ENCODE peak calls at places on chromosomes 7 and 10, in six cellular contexts. F is GM13977, E is fibroblast of the aortic adventitia, T is A549, X is progenitor cell of endocrine pancreas, R is heart left ventricle. G is an unnamed sample.

GRCh38 chr7:116122972-116123595 is 87.3 kb upstream of the TES start:
- DNase-seq in T (peak), X (no peak), E (peak), F (peak), R (no peak), G (no peak)

GRCh38 chr10:33258951-33259350 is 75.5 kb downstream of the NRP1 start:
- DNase-seq in R (no peak), X (no peak), F (no peak), E (no peak), T (peak), G (no peak)

GRCh38 chr7:133947458-133948044 is 179.6 kb upstream of the LRGUK start:
- DNase-seq in E (no peak), T (no peak), F (no peak), X (no peak), R (no peak), G (no peak)

GRCh38 chr10:8247191-8247590 is 192.7 kb downstream of the GATA3 start:
- DNase-seq in R (no peak), F (no peak), E (no peak), T (no peak), X (no peak), G (no peak)

GRCh38 chr10:8092428-8092827 is 37.9 kb downstream of the GATA3 start:
- DNase-seq in F (no peak), R (no peak), E (no peak), X (no peak), T (no peak), G (no peak)

GRCh38 chr10:43407576-43408330 is 1.2 kb downstream of the HNRNPF start:
- DNase-seq in E (peak), X (peak), F (peak), T (peak), R (peak), G (peak)

GRCh38 chr10:114336823-114337509 is 67.3 kb downstream of the AFAP1L2 start:
- DNase-seq in E (no peak), X (no peak), F (no peak), R (no peak), T (no peak), G (no peak)

GRCh38 chr10:110512461-110513187 is 14.9 kb downstream of the DUSP5 start:
- DNase-seq in F (no peak), E (peak), T (peak), R (no peak), X (no peak), G (no peak)

GRCh38 chr10:96532523-96532922 is 18.8 kb upstream of the TLL2 start:
- DNase-seq in X (no peak), E (peak), F (no peak), T (no peak), R (no peak), G (no peak)

GRCh38 chr7:130899638-130900401 is 165.8 kb upstream of the KLF14 start:
- DNase-seq in X (no peak), T (no peak), F (no peak), E (no peak), R (no peak), G (no peak)

GRCh38 chr7:47454066-47454950 is 127.6 kb downstream of the TNS3 start:
- DNase-seq in X (no peak), T (no peak), E (no peak), R (no peak), F (no peak), G (no peak)

GRCh38 chr10:112687647-112688046 is 240.6 kb downstream of the VTI1A start:
- DNase-seq in T (peak), R (no peak), F (no peak), X (no peak), E (peak), G (no peak)

GRCh38 chr7:90244565-90244908 is 437 bp upstream of the CFAP69 start:
- DNase-seq in F (no peak), T (no peak), E (no peak), R (no peak), X (no peak), G (no peak)

GRCh38 chr10:132470306-132471124 is 67.1 kb upstream of the INPP5A start:
- DNase-seq in E (no peak), F (no peak), T (no peak), X (no peak), R (no peak), G (no peak)

GRCh38 chr7:147419001-147419400 is 1171.6 kb upstream of the C7orf33 start:
- DNase-seq in F (no peak), X (no peak), T (no peak), R (no peak), E (no peak), G (no peak)

GRCh38 chr10:68106656-68107055 is 2.6 kb upstream of the MYPN start:
- DNase-seq in X (no peak), T (no peak), E (peak), R (no peak), F (no peak), G (no peak)

GRCh38 chr7:140239653-140239935 is 62.8 kb upstream of the KDM7A start:
- DNase-seq in X (no peak), R (no peak), T (no peak), F (no peak), E (no peak), G (no peak)

GRCh38 chr7:155289107-155289506 is 8.6 kb upstream of the INSIG1 start:
- DNase-seq in X (no peak), T (no peak), R (no peak), F (no peak), E (no peak), G (no peak)

GRCh38 chr10:107056160-107056559 is 108.3 kb downstream of the SORCS1 start:
- DNase-seq in X (no peak), R (no peak), E (no peak), T (no peak), F (no peak), G (no peak)

GRCh38 chr7:46003161-46003560 is 82.1 kb upstream of the IGFBP3 start:
- DNase-seq in F (no peak), X (no peak), E (no peak), R (no peak), T (no peak), G (no peak)

GRCh38 chr10:689433-690226 is at the start of gene DIP2C:
- DNase-seq in X (peak), F (peak), E (peak), T (peak), R (peak), G (no peak)

GRCh38 chr10:42734537-42734936 is 48.1 kb upstream of the BMS1 start:
- DNase-seq in R (no peak), F (no peak), X (no peak), E (no peak), T (no peak), G (no peak)

GRCh38 chr7:130927062-130927461 is 193.1 kb upstream of the KLF14 start:
- DNase-seq in T (no peak), E (no peak), X (no peak), R (no peak), F (no peak), G (no peak)

GRCh38 chr10:32105782-32106382 is 49.7 kb upstream of the KIF5B start:
- DNase-seq in E (no peak), F (no peak), R (no peak), T (no peak), X (no peak), G (no peak)

GRCh38 chr10:11879387-11880168 is 56.4 kb downstream of the PROSER2 start:
- DNase-seq in E (no peak), R (no peak), F (no peak), T (no peak), X (no peak), G (no peak)

GRCh38 chr10:11881028-11881476 is 57.9 kb downstream of the PROSER2 start:
- DNase-seq in E (no peak), F (no peak), R (no peak), T (no peak), X (no peak), G (no peak)

GRCh38 chr10:11880169-11881027 is 57.2 kb downstream of the PROSER2 start:
- DNase-seq in E (no peak), X (no peak), R (no peak), F (no peak), T (no peak), G (no peak)

GRCh38 chr10:11882646-11883375 is 59.7 kb downstream of the PROSER2 start:
- DNase-seq in F (no peak), X (no peak), T (no peak), R (no peak), E (no peak), G (no peak)

GRCh38 chr10:11881477-11882417 is 58.6 kb downstream of the PROSER2 start:
- DNase-seq in F (no peak), X (no peak), E (peak), T (peak), R (no peak), G (no peak)
- TF ChIP-seq CTCF in F (no peak), X (peak), E (no peak), T (no peak), R (no peak), G (no peak)

GRCh38 chr7:142030294-142030693 is 34.6 kb downstream of the MGAM start:
- DNase-seq in F (no peak), R (no peak), X (no peak), T (peak), E (peak), G (no peak)
- TF ChIP-seq CTCF in F (no peak), R (no peak), X (no peak), T (peak), E (no peak), G (no peak)

DNA sequence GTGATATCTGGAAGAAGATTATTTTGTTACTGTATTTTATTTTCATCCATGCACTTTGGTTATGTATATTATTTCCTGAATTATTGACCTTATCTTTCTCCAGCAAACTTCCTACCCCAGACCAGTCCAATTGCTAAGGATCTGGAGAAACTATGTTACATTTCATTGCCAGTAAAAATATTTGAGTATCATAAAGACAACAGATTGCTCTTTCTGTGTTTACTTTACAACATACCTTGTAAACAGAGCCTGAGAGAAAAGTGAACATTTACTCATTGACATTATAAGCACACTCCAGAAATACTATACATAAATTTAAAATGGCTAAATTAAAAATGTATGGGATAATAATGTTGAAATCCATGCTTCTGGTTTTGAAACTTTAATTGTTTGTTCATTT is 186.2 kb upstream of the FAM3C start:
- DNase-seq in R (no peak), E (no peak), X (no peak), F (no peak), T (no peak), G (no peak)
- TF ChIP-seq CTCF in R (no peak), E (no peak), X (no peak), F (no peak), T (no peak), G (no peak)

DNA sequence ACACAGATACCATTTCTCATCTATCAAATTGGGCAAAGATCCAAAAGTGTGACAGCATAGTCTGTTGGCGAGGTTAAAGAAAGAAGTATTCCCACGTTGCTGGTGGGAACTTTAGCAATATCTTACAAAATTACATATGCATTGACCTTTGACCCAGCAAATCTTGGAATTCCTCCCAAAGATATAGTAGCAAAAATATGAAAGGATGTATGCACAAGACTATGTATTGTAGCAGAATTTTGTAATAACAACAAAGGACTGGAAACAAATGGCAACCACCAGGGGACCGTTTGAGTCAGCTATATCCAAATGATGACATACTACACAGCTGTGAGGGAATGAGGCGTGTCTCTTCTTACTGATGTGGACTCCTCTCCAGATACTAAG is 50.2 kb downstream of the KCNH2 start:
- DNase-seq in R (no peak), T (peak), E (no peak), F (no peak), X (no peak), G (no peak)
- TF ChIP-seq CTCF in R (no peak), T (no peak), E (no peak), F (no peak), X (no peak), G (no peak)

DNA sequence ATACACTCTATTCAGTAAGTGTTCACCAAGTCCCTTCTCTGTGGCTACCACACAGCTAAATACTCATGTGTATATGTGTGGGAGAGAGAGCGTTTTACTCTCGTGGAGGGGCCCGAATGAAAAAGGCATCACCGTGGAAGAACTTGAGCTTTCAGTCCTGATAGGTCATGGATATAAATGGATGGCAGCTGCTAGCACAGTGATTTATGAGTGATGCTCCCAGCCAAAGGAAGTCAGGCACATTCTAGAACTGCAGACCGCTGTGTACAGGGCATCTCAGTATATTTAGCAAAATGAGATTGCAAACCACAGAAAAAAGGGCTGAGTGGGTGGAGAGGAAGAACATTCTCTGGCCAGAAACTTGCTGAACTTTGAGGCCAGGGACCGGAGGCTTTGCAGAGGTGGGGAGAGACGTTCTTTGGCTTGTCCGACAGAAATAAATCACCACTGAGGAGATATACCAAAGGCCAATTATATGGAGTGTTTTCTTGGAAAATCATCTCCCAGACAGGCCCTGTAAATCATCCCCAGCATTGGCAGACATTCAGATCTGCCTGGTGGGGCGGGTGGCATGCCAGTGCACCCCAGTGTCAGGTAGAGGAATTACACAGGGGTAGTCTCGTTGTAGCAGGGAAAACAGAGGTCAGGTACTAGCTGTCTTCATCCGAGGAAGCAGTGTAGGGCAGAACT is 655.3 kb downstream of the LRMDA start:
- DNase-seq in T (peak), R (no peak), F (no peak), X (no peak), E (peak), G (no peak)
- TF ChIP-seq CTCF in T (peak), R (peak), F (peak), X (peak), E (peak), G (no peak)